ENCODE peak calls at places on chromosomes 3 and 15, in four cellular contexts. Z is coronary artery, L is breast epithelium, O is Peyer's patch. R is an unnamed sample.

GRCh38 chr3:113695818-113696645 is at the start of gene USF3:
- DNase-seq in O (peak; percentile 92), L (peak; percentile 63), Z (peak; percentile 85), R (peak; percentile 60)

GRCh38 chr15:85142324-85142723 is 160.7 kb downstream of the PDE8A start:
- DNase-seq in Z (no peak), L (no peak), O (no peak), R (no peak)

GRCh38 chr15:40584191-40584590 is 9.9 kb upstream of the KNL1 start:
- DNase-seq in O (no peak), Z (no peak), L (no peak), R (peak; percentile 33)

GRCh38 chr3:2765002-2765579 is 345.1 kb downstream of the IL5RA start:
- DNase-seq in O (no peak), L (no peak), Z (no peak), R (no peak)

GRCh38 chr3:146227486-146227885 is 23.4 kb downstream of the PLSCR4 start:
- DNase-seq in L (no peak), Z (no peak), O (no peak), R (no peak)

GRCh38 chr15:75508741-75509532 is 57.4 kb upstream of the SIN3A start:
- DNase-seq in Z (no peak), L (no peak), O (no peak), R (no peak)

GRCh38 chr3:150220791-150221190 is 187.3 kb upstream of the TSC22D2 start:
- DNase-seq in Z (no peak), L (no peak), O (no peak), R (no peak)

GRCh38 chr15:88630141-88630721 is 8.6 kb upstream of the ISG20 start:
- DNase-seq in O (peak; percentile 88), L (no peak), Z (no peak), R (no peak)

GRCh38 chr15:65402971-65403370 is 19.8 kb downstream of the IGDCC4 start:
- DNase-seq in L (no peak), Z (no peak), O (no peak), R (no peak)

GRCh38 chr3:9606108-9606507 is 43.2 kb upstream of the MTMR14 start:
- DNase-seq in L (no peak), O (no peak), Z (no peak), R (no peak)

GRCh38 chr3:70526966-70527515 is 214.6 kb upstream of the MDFIC2 start:
- DNase-seq in O (no peak), Z (no peak), L (no peak), R (no peak)

GRCh38 chr15:94403246-94403824 is 172.0 kb downstream of the MCTP2 start:
- DNase-seq in O (no peak), L (no peak), Z (no peak), R (no peak)

GRCh38 chr3:22922317-22922716 is 280.8 kb upstream of the UBE2E2 start:
- DNase-seq in O (no peak), Z (no peak), L (no peak), R (no peak)

GRCh38 chr3:169880565-169881250 is 11.0 kb upstream of the LRRC31 start:
- DNase-seq in Z (no peak), L (no peak), O (no peak), R (no peak)
- H3K27ac ChIP-seq in Z (no peak overlapping the region), L (no peak overlapping the region), O (no peak overlapping the region), R (no peak overlapping the region)

GRCh38 chr15:49901867-49902775 is 216.9 kb downstream of the ATP8B4 start:
- DNase-seq in O (no peak), Z (no peak), L (no peak), R (no peak)
- H3K27ac ChIP-seq in O (no peak overlapping the region), Z (peak overlapping the region; percentile 45), L (peak overlapping the region; percentile 88), R (peak overlapping the region; percentile 88)

GRCh38 chr3:130963444-130963843 is 63.2 kb downstream of the ASTE1 start:
- DNase-seq in Z (no peak), O (no peak), L (no peak), R (no peak)
- H3K27ac ChIP-seq in Z (no peak overlapping the region), O (no peak overlapping the region), L (no peak overlapping the region), R (no peak overlapping the region)

GRCh38 chr15:99477745-99478525 is 87.8 kb upstream of the MEF2A start:
- DNase-seq in O (no peak), Z (no peak), L (no peak), R (no peak)
- H3K27ac ChIP-seq in O (no peak overlapping the region), Z (no peak overlapping the region), L (no peak overlapping the region), R (peak overlapping the region; percentile 82)

DNA sequence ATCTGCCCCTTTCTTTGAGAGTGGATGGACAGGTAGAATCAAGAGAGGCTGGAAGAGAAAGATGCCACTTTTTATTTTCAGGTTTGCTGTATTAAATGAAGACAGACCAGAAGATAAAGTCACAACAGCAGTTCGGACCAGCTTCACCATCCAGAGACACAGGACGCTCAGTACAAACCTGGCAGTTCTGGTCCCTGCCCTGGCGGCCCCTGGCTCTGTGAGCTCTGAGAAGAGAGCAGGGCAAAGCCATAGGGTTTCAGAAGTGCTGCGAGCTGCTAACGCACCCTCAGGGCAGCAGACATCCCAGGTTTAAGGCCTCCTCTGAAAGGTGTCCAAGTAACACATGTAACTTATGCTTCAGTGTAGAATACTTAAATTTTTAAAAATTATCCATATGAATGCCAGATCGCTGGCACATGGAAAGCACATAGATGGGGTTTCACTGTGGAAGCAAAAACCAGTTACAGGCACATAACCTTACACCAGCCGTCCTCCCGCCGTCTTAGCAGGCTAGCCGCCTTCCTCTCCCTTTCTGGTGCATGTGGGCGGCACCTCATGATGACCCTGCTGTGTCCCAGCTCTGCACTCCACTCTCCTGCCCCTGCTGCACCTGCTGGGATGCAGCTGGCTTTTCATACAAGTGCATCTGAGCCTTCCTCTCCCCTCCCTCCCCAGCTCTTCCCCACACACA is 216.7 kb downstream of the ADAMTS17 start:
- DNase-seq in O (no peak), L (no peak), Z (peak; percentile 56), R (no peak)
- H3K27ac ChIP-seq in O (no peak overlapping the region), L (peak overlapping the region; percentile 48), Z (peak overlapping the region; percentile 70), R (peak overlapping the region; percentile 7)

GRCh38 chr15:58228708-58229107 is 90.5 kb downstream of the AQP9 start:
- DNase-seq in Z (no peak), L (no peak), O (no peak), R (no peak)
- H3K27ac ChIP-seq in Z (no peak overlapping the region), L (peak overlapping the region; percentile 61), O (no peak overlapping the region), R (peak overlapping the region; percentile 93)

GRCh38 chr15:100222349-100222715 is 119.4 kb downstream of the ADAMTS17 start:
- DNase-seq in O (no peak), Z (no peak), L (no peak), R (no peak)

GRCh38 chr15:100220058-100220728 is 121.6 kb downstream of the ADAMTS17 start:
- DNase-seq in Z (no peak), L (no peak), O (no peak), R (no peak)

GRCh38 chr15:100224206-100225185 is 117.3 kb downstream of the ADAMTS17 start:
- DNase-seq in L (no peak), O (no peak), Z (no peak), R (no peak)

GRCh38 chr15:100218411-100218810 is 123.4 kb downstream of the ADAMTS17 start:
- DNase-seq in L (no peak), O (no peak), Z (no peak), R (no peak)

GRCh38 chr15:100221461-100222348 is 120.1 kb downstream of the ADAMTS17 start:
- DNase-seq in L (no peak), Z (no peak), O (no peak), R (no peak)
- H3K27ac ChIP-seq in L (no peak overlapping the region), Z (no peak overlapping the region), O (no peak overlapping the region), R (no peak overlapping the region)